ENCODE peak calls at places on chromosomes 16 and 17, in four cellular contexts. One of them, this sample, is unnamed.

GRCh38 chr16:78894872-78895271 is 705.7 kb downstream of the MAF start:
- DNase-seq in transverse colon: no peak
- DNase-seq in H1: no peak
- DNase-seq in endothelial cell of umbilical vein: no peak
- DNase-seq in this sample: peak

GRCh38 chr16:65392831-65393565 is 271.1 kb upstream of the CDH11 start:
- DNase-seq in endothelial cell of umbilical vein: no peak
- DNase-seq in transverse colon: no peak
- DNase-seq in H1: no peak
- DNase-seq in this sample: no peak

GRCh38 chr16:4572715-4573114 is 16.6 kb downstream of the C16orf96 start:
- DNase-seq in H1: no peak
- DNase-seq in transverse colon: no peak
- DNase-seq in endothelial cell of umbilical vein: no peak
- DNase-seq in this sample: no peak

GRCh38 chr17:48843172-48843900 is 12.5 kb downstream of the CALCOCO2 start:
- DNase-seq in transverse colon: no peak
- DNase-seq in H1: no peak
- DNase-seq in endothelial cell of umbilical vein: no peak
- DNase-seq in this sample: no peak

GRCh38 chr17:81436294-81436849 is 41.1 kb downstream of the BAHCC1 start:
- DNase-seq in transverse colon: no peak
- DNase-seq in H1: no peak
- DNase-seq in endothelial cell of umbilical vein: no peak
- DNase-seq in this sample: no peak

GRCh38 chr16:88650749-88651275 is at the start of gene CYBA:
- DNase-seq in H1: peak
- DNase-seq in endothelial cell of umbilical vein: peak
- DNase-seq in transverse colon: peak
- DNase-seq in this sample: peak

GRCh38 chr16:23030001-23030400 is 119.3 kb downstream of the USP31 start:
- DNase-seq in transverse colon: no peak
- DNase-seq in H1: no peak
- DNase-seq in endothelial cell of umbilical vein: no peak
- DNase-seq in this sample: no peak

GRCh38 chr16:50946606-50947005 is 204.5 kb downstream of the SALL1 start:
- DNase-seq in H1: no peak
- DNase-seq in endothelial cell of umbilical vein: no peak
- DNase-seq in transverse colon: no peak
- DNase-seq in this sample: no peak

GRCh38 chr16:72989203-72989991 is 58.5 kb downstream of the ZFHX3 start:
- DNase-seq in H1: no peak
- DNase-seq in transverse colon: no peak
- DNase-seq in endothelial cell of umbilical vein: peak
- DNase-seq in this sample: peak

GRCh38 chr17:74042744-74043486 is 160.6 kb upstream of the RPL38 start:
- DNase-seq in endothelial cell of umbilical vein: no peak
- DNase-seq in transverse colon: no peak
- DNase-seq in H1: no peak
- DNase-seq in this sample: peak

GRCh38 chr17:21275047-21275578 is 9.4 kb upstream of the MAP2K3 start:
- DNase-seq in transverse colon: no peak
- DNase-seq in H1: no peak
- DNase-seq in endothelial cell of umbilical vein: no peak
- DNase-seq in this sample: no peak

GRCh38 chr16:66578596-66579531 is at the start of gene CMTM2:
- DNase-seq in transverse colon: no peak
- DNase-seq in endothelial cell of umbilical vein: no peak
- DNase-seq in H1: peak
- DNase-seq in this sample: no peak

GRCh38 chr17:1628856-1629646 is 417 bp upstream of the SLC43A2 start:
- DNase-seq in transverse colon: peak
- DNase-seq in H1: peak
- DNase-seq in endothelial cell of umbilical vein: peak
- DNase-seq in this sample: peak

GRCh38 chr17:77019955-77020379 is 120.8 kb upstream of the SEC14L1 start:
- DNase-seq in transverse colon: no peak
- DNase-seq in endothelial cell of umbilical vein: no peak
- DNase-seq in H1: no peak
- DNase-seq in this sample: no peak

GRCh38 chr17:8841844-8842243 is 25.6 kb downstream of the PIK3R6 start:
- DNase-seq in H1: no peak
- DNase-seq in endothelial cell of umbilical vein: no peak
- DNase-seq in transverse colon: no peak
- DNase-seq in this sample: no peak

GRCh38 chr17:79938696-79939435 is 96.8 kb downstream of the TBC1D16 start:
- DNase-seq in H1: no peak
- DNase-seq in transverse colon: no peak
- DNase-seq in endothelial cell of umbilical vein: no peak
- DNase-seq in this sample: no peak

GRCh38 chr17:42894283-42895184 is 6.1 kb upstream of the G6PC1 start:
- DNase-seq in H1: no peak
- DNase-seq in endothelial cell of umbilical vein: peak
- DNase-seq in transverse colon: peak
- DNase-seq in this sample: no peak

GRCh38 chr17:68103148-68103547 is 67.6 kb downstream of the KPNA2 start:
- DNase-seq in H1: no peak
- DNase-seq in transverse colon: no peak
- DNase-seq in endothelial cell of umbilical vein: peak
- DNase-seq in this sample: no peak

GRCh38 chr16:81889896-81890634 is 111.0 kb downstream of the PLCG2 start:
- DNase-seq in H1: peak
- DNase-seq in transverse colon: peak
- DNase-seq in endothelial cell of umbilical vein: peak
- DNase-seq in this sample: peak

DNA sequence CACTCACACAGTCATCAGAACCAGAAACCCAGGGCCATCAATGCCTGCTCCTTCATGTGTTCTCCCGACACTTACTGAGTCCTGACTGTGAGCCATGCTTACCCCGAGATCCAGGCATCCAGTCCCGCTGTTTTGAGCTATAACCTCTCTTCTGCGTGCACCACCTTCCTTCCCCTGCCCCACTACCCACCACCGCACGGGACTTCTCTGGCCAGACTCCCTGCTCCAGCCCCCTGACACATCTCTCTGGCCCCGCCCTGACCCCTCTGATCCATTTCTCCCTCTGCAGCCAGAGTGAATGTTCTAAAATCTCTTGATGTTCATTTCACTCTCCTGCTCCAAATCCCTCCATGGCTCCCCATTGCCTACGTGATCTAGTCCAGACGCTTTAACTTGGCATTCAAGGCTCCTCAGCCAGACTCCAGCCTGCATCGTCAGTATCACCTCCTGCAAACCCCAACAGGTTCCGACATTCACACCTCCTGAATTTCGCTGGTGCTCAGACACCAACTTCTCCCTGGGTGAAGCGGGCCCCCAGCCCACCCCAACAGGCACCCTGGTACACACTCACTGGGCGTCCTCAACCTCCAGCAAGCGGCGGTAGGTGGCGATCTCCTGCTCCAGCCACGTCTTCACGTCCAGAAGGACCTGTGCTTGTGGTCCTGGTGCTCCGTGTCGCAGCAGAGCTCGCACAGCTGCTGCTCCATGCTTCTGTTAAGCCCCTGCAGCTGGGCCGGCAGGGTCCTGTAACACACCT is 3.1 kb upstream of the KRT17 start:
- DNase-seq in H1: no peak
- DNase-seq in transverse colon: no peak
- DNase-seq in endothelial cell of umbilical vein: no peak
- DNase-seq in this sample: no peak
- H3K27ac ChIP-seq in H1: no peak
- H3K27ac ChIP-seq in transverse colon: no peak
- H3K27ac ChIP-seq in endothelial cell of umbilical vein: no peak
- H3K27ac ChIP-seq in this sample: peak

GRCh38 chr17:29505826-29506225 is 61.0 kb downstream of the ABHD15 start:
- DNase-seq in endothelial cell of umbilical vein: no peak
- DNase-seq in H1: no peak
- DNase-seq in transverse colon: no peak
- DNase-seq in this sample: no peak
- TF ChIP-seq POLR2AphosphoS5 in endothelial cell of umbilical vein: no peak
- TF ChIP-seq POLR2AphosphoS5 in H1: no peak
- TF ChIP-seq POLR2AphosphoS5 in transverse colon: no peak
- TF ChIP-seq POLR2AphosphoS5 in this sample: no peak

DNA sequence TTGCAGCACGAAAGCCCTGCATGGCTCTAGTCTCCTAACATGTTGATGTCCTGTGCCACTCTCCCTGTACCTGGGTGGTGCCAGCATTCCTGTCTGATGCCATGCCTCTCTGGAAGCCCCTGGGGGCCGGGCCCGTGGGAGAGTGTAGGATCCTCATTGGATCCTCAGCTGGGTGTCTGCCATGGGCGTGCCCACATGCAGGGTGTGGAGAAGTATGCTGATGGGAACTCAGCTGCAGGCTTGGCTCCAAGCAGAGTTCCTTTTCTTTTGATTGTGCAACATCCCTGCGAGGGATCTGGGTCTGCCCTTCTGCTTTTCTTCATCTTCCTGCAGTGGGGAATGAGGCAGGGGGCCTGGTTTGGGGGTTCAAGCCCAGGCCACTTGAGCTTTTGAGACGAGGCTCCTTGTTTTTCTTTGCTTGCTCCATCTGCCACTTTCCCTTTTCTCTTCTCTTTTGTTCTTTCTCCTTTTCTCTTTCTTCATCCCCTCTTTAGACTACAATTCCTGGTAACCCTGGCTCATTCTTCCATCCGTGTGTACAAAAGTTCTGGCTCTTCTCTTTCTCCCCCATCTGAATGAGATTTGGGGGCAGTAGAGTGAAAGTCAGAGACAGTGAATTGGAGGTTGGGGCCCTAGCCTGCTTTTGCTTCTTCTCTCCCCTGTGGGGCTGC is 32.9 kb downstream of the KSR1 start:
- DNase-seq in transverse colon: peak
- DNase-seq in H1: no peak
- DNase-seq in endothelial cell of umbilical vein: no peak
- DNase-seq in this sample: peak
- H3K27ac ChIP-seq in transverse colon: peak
- H3K27ac ChIP-seq in H1: no peak
- H3K27ac ChIP-seq in endothelial cell of umbilical vein: no peak
- H3K27ac ChIP-seq in this sample: no peak

GRCh38 chr17:45289316-45290268 is 27.2 kb downstream of the MAP3K14 start:
- DNase-seq in endothelial cell of umbilical vein: no peak
- DNase-seq in H1: no peak
- DNase-seq in transverse colon: no peak
- DNase-seq in this sample: no peak
- TF ChIP-seq POLR2AphosphoS5 in endothelial cell of umbilical vein: no peak
- TF ChIP-seq POLR2AphosphoS5 in H1: no peak
- TF ChIP-seq POLR2AphosphoS5 in transverse colon: no peak
- TF ChIP-seq POLR2AphosphoS5 in this sample: no peak

This sample was measured in prostate gland.